ENCODE peak calls at places on chromosomes 5 and 9, in eight cellular contexts. One of them, this sample, is unnamed.
A peak's percentile ranks its signal among the peaks of the same experiment; 100 is the strongest.

GRCh38 chr5:123527190-123527589 is 15.2 kb downstream of the CSNK1G3 start:
- DNase-seq in germinal center: no peak
- DNase-seq in nucleus accumbens: no peak
- DNase-seq in A549: no peak
- DNase-seq in T-helper 2 cell: no peak
- DNase-seq in Right ventricle myocardium superior: no peak
- DNase-seq in Calu3: no peak
- DNase-seq in NCI-H2029 treated with DMSO at 0.1 percent for 48 hours: no peak
- DNase-seq in this sample: no peak

GRCh38 chr5:148162038-148162437 is 6.3 kb upstream of the SPINK14 start:
- DNase-seq in A549: no peak
- DNase-seq in Calu3: no peak
- DNase-seq in germinal center: no peak
- DNase-seq in T-helper 2 cell: no peak
- DNase-seq in Right ventricle myocardium superior: no peak
- DNase-seq in nucleus accumbens: no peak
- DNase-seq in NCI-H2029 treated with DMSO at 0.1 percent for 48 hours: no peak
- DNase-seq in this sample: no peak

GRCh38 chr5:143153332-143154119 is 250.0 kb downstream of the NR3C1 start:
- DNase-seq in T-helper 2 cell: no peak
- DNase-seq in nucleus accumbens: no peak
- DNase-seq in germinal center: no peak
- DNase-seq in A549: no peak
- DNase-seq in Calu3: peak; percentile 28
- DNase-seq in Right ventricle myocardium superior: peak; percentile 82
- DNase-seq in NCI-H2029 treated with DMSO at 0.1 percent for 48 hours: peak; percentile 11
- DNase-seq in this sample: no peak

GRCh38 chr5:191036-191948 is at the start of gene LRRC14B:
- DNase-seq in A549: no peak
- DNase-seq in Calu3: peak; percentile 21
- DNase-seq in T-helper 2 cell: no peak
- DNase-seq in Right ventricle myocardium superior: peak; percentile 86
- DNase-seq in germinal center: peak; percentile 58
- DNase-seq in nucleus accumbens: peak; percentile 22
- DNase-seq in NCI-H2029 treated with DMSO at 0.1 percent for 48 hours: no peak
- DNase-seq in this sample: peak; percentile 86

GRCh38 chr9:129949821-129950220 is 93.2 kb downstream of the FNBP1 start:
- DNase-seq in A549: no peak
- DNase-seq in T-helper 2 cell: no peak
- DNase-seq in nucleus accumbens: no peak
- DNase-seq in Calu3: no peak
- DNase-seq in germinal center: no peak
- DNase-seq in Right ventricle myocardium superior: no peak
- DNase-seq in NCI-H2029 treated with DMSO at 0.1 percent for 48 hours: no peak
- DNase-seq in this sample: no peak

GRCh38 chr5:35198096-35198495 is 32.2 kb downstream of the PRLR start:
- DNase-seq in A549: no peak
- DNase-seq in nucleus accumbens: no peak
- DNase-seq in T-helper 2 cell: no peak
- DNase-seq in Right ventricle myocardium superior: peak; percentile 71
- DNase-seq in NCI-H2029 treated with DMSO at 0.1 percent for 48 hours: peak; percentile 42
- DNase-seq in germinal center: no peak
- DNase-seq in Calu3: no peak
- DNase-seq in this sample: no peak

GRCh38 chr5:69238760-69239251 is 4.1 kb downstream of the CDK7 start:
- DNase-seq in germinal center: no peak
- DNase-seq in Right ventricle myocardium superior: no peak
- DNase-seq in A549: peak; percentile 57
- DNase-seq in NCI-H2029 treated with DMSO at 0.1 percent for 48 hours: no peak
- DNase-seq in Calu3: peak; percentile 39
- DNase-seq in T-helper 2 cell: no peak
- DNase-seq in nucleus accumbens: no peak
- DNase-seq in this sample: peak; percentile 56

GRCh38 chr5:89444073-89444472 is 561.1 kb upstream of the MEF2C start:
- DNase-seq in nucleus accumbens: no peak
- DNase-seq in NCI-H2029 treated with DMSO at 0.1 percent for 48 hours: no peak
- DNase-seq in Right ventricle myocardium superior: peak; percentile 27
- DNase-seq in T-helper 2 cell: no peak
- DNase-seq in Calu3: no peak
- DNase-seq in germinal center: no peak
- DNase-seq in A549: no peak
- DNase-seq in this sample: no peak

GRCh38 chr5:138466900-138467710 is 1.8 kb downstream of the EGR1 start:
- DNase-seq in Right ventricle myocardium superior: peak; percentile 50
- DNase-seq in Calu3: peak; percentile 50
- DNase-seq in NCI-H2029 treated with DMSO at 0.1 percent for 48 hours: no peak
- DNase-seq in germinal center: no peak
- DNase-seq in A549: no peak
- DNase-seq in T-helper 2 cell: no peak
- DNase-seq in nucleus accumbens: no peak
- DNase-seq in this sample: no peak

GRCh38 chr9:137255448-137256114 is 454 bp downstream of the NELFB start:
- DNase-seq in Calu3: peak; percentile 49
- DNase-seq in Right ventricle myocardium superior: no peak
- DNase-seq in germinal center: peak; percentile 41
- DNase-seq in T-helper 2 cell: no peak
- DNase-seq in nucleus accumbens: no peak
- DNase-seq in NCI-H2029 treated with DMSO at 0.1 percent for 48 hours: no peak
- DNase-seq in A549: no peak
- DNase-seq in this sample: no peak

GRCh38 chr9:14278291-14278721 is 35.6 kb downstream of the NFIB start:
- DNase-seq in Right ventricle myocardium superior: no peak
- DNase-seq in Calu3: no peak
- DNase-seq in T-helper 2 cell: no peak
- DNase-seq in A549: no peak
- DNase-seq in NCI-H2029 treated with DMSO at 0.1 percent for 48 hours: no peak
- DNase-seq in nucleus accumbens: no peak
- DNase-seq in germinal center: no peak
- DNase-seq in this sample: no peak

GRCh38 chr5:67731886-67732285 is 483.7 kb upstream of the PIK3R1 start:
- DNase-seq in NCI-H2029 treated with DMSO at 0.1 percent for 48 hours: no peak
- DNase-seq in nucleus accumbens: no peak
- DNase-seq in germinal center: no peak
- DNase-seq in T-helper 2 cell: no peak
- DNase-seq in Calu3: no peak
- DNase-seq in Right ventricle myocardium superior: no peak
- DNase-seq in A549: no peak
- DNase-seq in this sample: no peak

GRCh38 chr9:121620777-121621437 is 30.5 kb upstream of the DAB2IP start:
- DNase-seq in nucleus accumbens: no peak
- DNase-seq in T-helper 2 cell: no peak
- DNase-seq in NCI-H2029 treated with DMSO at 0.1 percent for 48 hours: no peak
- DNase-seq in A549: peak; percentile 67
- DNase-seq in germinal center: peak; percentile 49
- DNase-seq in Right ventricle myocardium superior: no peak
- DNase-seq in Calu3: peak; percentile 52
- DNase-seq in this sample: no peak

GRCh38 chr9:129434187-129434586 is 186.7 kb downstream of the C9orf50 start:
- DNase-seq in Calu3: no peak
- DNase-seq in A549: no peak
- DNase-seq in Right ventricle myocardium superior: no peak
- DNase-seq in T-helper 2 cell: no peak
- DNase-seq in germinal center: no peak
- DNase-seq in nucleus accumbens: no peak
- DNase-seq in NCI-H2029 treated with DMSO at 0.1 percent for 48 hours: no peak
- DNase-seq in this sample: peak; percentile 37

GRCh38 chr5:83636141-83636540 is 84.5 kb downstream of the HAPLN1 start:
- DNase-seq in T-helper 2 cell: no peak
- DNase-seq in Calu3: no peak
- DNase-seq in germinal center: no peak
- DNase-seq in Right ventricle myocardium superior: no peak
- DNase-seq in A549: no peak
- DNase-seq in nucleus accumbens: no peak
- DNase-seq in NCI-H2029 treated with DMSO at 0.1 percent for 48 hours: no peak
- DNase-seq in this sample: no peak

GRCh38 chr5:174204914-174205313 is 159.4 kb downstream of the NSG2 start:
- DNase-seq in Calu3: peak; percentile 45
- DNase-seq in Right ventricle myocardium superior: no peak
- DNase-seq in NCI-H2029 treated with DMSO at 0.1 percent for 48 hours: peak; percentile 87
- DNase-seq in germinal center: no peak
- DNase-seq in nucleus accumbens: no peak
- DNase-seq in T-helper 2 cell: no peak
- DNase-seq in A549: no peak
- DNase-seq in this sample: peak; percentile 82